ENCODE peak calls at places on chromosomes 11 and 22, in four cellular contexts. V, H, S and G are unnamed samples.

GRCh38 chr22:29848115-29848514 is 10.0 kb upstream of the ASCC2 start:
- DNase-seq in S (no peak), V (no peak), H (no peak), G (no peak)

GRCh38 chr11:66126064-66126463 is 56.0 kb downstream of the PACS1 start:
- DNase-seq in S (no peak), V (no peak), H (no peak), G (no peak)

GRCh38 chr11:70243912-70244652 is 26.4 kb upstream of the PPFIA1 start:
- DNase-seq in S (no peak), V (no peak), H (no peak), G (no peak)

GRCh38 chr22:28402539-28402938 is 277.1 kb downstream of the TTC28 start:
- DNase-seq in V (no peak), S (no peak), H (no peak), G (no peak)

GRCh38 chr22:46537221-46537945 is at the start of gene CELSR1:
- DNase-seq in V (no peak), S (peak; percentile 11), H (peak; percentile 29), G (no peak)

GRCh38 chr11:2678396-2678795 is 21.4 kb downstream of the KCNQ1OT1 start:
- DNase-seq in H (no peak), V (no peak), S (no peak), G (no peak)

GRCh38 chr22:46321387-46321775 is 14.1 kb upstream of the TRMU start:
- DNase-seq in V (no peak), S (no peak), H (no peak), G (no peak)

GRCh38 chr11:12717851-12718291 is 43.6 kb downstream of the TEAD1 start:
- DNase-seq in V (no peak), S (no peak), H (no peak), G (no peak)

GRCh38 chr11:72726266-72727220 is 25.7 kb downstream of the ARAP1 start:
- DNase-seq in S (no peak), V (no peak), H (no peak), G (no peak)

GRCh38 chr22:41668971-41669911 is 19.4 kb downstream of the SNU13 start:
- DNase-seq in V (peak; percentile 85), H (peak; percentile 4), S (peak; percentile 85), G (no peak)

GRCh38 chr11:57303280-57303989 is 21.3 kb downstream of the TNKS1BP1 start:
- DNase-seq in V (no peak), S (no peak), H (no peak), G (peak; percentile 56)

GRCh38 chr11:13010737-13011342 is 1.7 kb downstream of the RASSF10 start:
- DNase-seq in S (no peak), H (peak; percentile 30), V (no peak), G (no peak)

GRCh38 chr22:36222887-36223450 is 16.4 kb downstream of the APOL2 start:
- DNase-seq in V (no peak), S (no peak), H (no peak), G (no peak)

GRCh38 chr11:30254307-30255298 is 23.8 kb downstream of the FSHB start:
- DNase-seq in S (no peak), V (no peak), H (no peak), G (no peak)

GRCh38 chr11:62652156-62653006 is 721 bp downstream of the INTS5 start:
- DNase-seq in S (no peak), H (no peak), V (no peak), G (no peak)

GRCh38 chr22:23555118-23555517 is 25.0 kb downstream of the IGLL1 start:
- DNase-seq in S (no peak), H (no peak), V (no peak), G (no peak)

GRCh38 chr22:30288414-30289125 is 735 bp downstream of the CASTOR1 start:
- DNase-seq in H (no peak), S (no peak), V (no peak), G (no peak)

GRCh38 chr11:70331901-70332300 is 61.4 kb downstream of the PPFIA1 start:
- DNase-seq in V (no peak), S (no peak), H (no peak), G (no peak)

GRCh38 chr11:68780829-68781228 is 29.5 kb upstream of the TESMIN start:
- DNase-seq in V (no peak), H (no peak), S (no peak), G (no peak)

GRCh38 chr22:19289475-19290161 is 1.9 kb downstream of the CLTCL1 start:
- DNase-seq in V (peak; percentile 51), S (peak; percentile 81), H (no peak), G (no peak)

GRCh38 chr11:48154162-48154561 is 62.4 kb upstream of the OR4B1 start:
- DNase-seq in S (peak; percentile 62), H (peak; percentile 23), V (peak; percentile 39), G (no peak)

GRCh38 chr22:37253164-37253660 is 9.1 kb upstream of the RAC2 start:
- DNase-seq in V (no peak), S (no peak), H (no peak), G (no peak)

GRCh38 chr11:116973270-116973669 is 125.0 kb downstream of the SIK3 start:
- DNase-seq in H (no peak), V (no peak), S (no peak), G (no peak)

GRCh38 chr11:31815743-31816466 is 4.8 kb upstream of the PAX6 start:
- DNase-seq in S (no peak), H (no peak), V (no peak), G (no peak)

GRCh38 chr22:22616636-22617035 is 27.8 kb upstream of the GGTLC2 start:
- DNase-seq in V (no peak), H (peak; percentile 35), S (no peak), G (no peak)

GRCh38 chr11:64620286-64620962 is 29.4 kb downstream of the SLC22A12 start:
- DNase-seq in S (no peak), H (no peak), V (no peak), G (peak; percentile 23)

GRCh38 chr11:70415642-70416395 is 17.5 kb downstream of the CTTN start:
- DNase-seq in V (peak; percentile 38), H (no peak), S (peak; percentile 22), G (no peak)

GRCh38 chr22:33380789-33381530 is 322.8 kb upstream of the SYN3 start:
- DNase-seq in H (peak; percentile 95), V (peak; percentile 67), S (peak; percentile 95), G (no peak)

GRCh38 chr22:49259870-49260615 is 567.6 kb downstream of the BRD1 start:
- DNase-seq in H (no peak), V (no peak), S (no peak), G (no peak)

GRCh38 chr11:19116315-19116970 is 525 bp upstream of the ZDHHC13 start:
- DNase-seq in S (no peak), V (no peak), H (no peak), G (no peak)

GRCh38 chr22:24133187-24133965 is 47.9 kb upstream of the SUSD2 start:
- DNase-seq in S (peak; percentile 41), H (no peak), V (no peak), G (no peak)

GRCh38 chr22:48173061-48173849 is 1410.8 kb downstream of the TBC1D22A start:
- DNase-seq in S (no peak), V (no peak), H (no peak), G (no peak)

GRCh38 chr22:37894939-37895670 is 11.0 kb upstream of the MICALL1 start:
- DNase-seq in S (no peak), V (no peak), H (peak; percentile 69), G (no peak)